ENCODE peak calls at places on chromosomes 7 and 10, in ten cellular contexts. K is aorta, E is mesendoderm, H is heart left ventricle, S is A673, V is uterus, R is trophoblast cell, J is NT2/D1, F is upper lobe of right lung, G is fibroblast of lung. O is an unnamed sample.

GRCh38 chr10:124744047-124744687 is at the start of gene FAM53B:
- DNase-seq in K (peak; percentile 90), E (peak; percentile 83), H (peak; percentile 88), S (peak; percentile 93), V (peak; percentile 82), R (peak; percentile 70), J (no peak), F (peak; percentile 93), G (peak; percentile 78), O (peak; percentile 86)

GRCh38 chr10:103847909-103848468 is 7.4 kb downstream of the SH3PXD2A start:
- DNase-seq in K (no peak), E (peak; percentile 74), H (no peak), S (no peak), V (no peak), R (no peak), J (no peak), F (no peak), G (no peak), O (no peak)

GRCh38 chr7:115183431-115184057 is 261.6 kb downstream of the MDFIC start:
- DNase-seq in K (no peak), E (peak; percentile 25), H (no peak), S (peak; percentile 43), V (no peak), R (no peak), J (no peak), F (no peak), G (no peak), O (no peak)

GRCh38 chr7:108771853-108772252 is 202.2 kb downstream of the DNAJB9 start:
- DNase-seq in K (no peak), E (no peak), H (no peak), S (peak; percentile 86), V (no peak), R (no peak), J (no peak), F (no peak), G (no peak), O (no peak)

GRCh38 chr10:22245567-22245966 is 27.8 kb upstream of the EBLN1 start:
- DNase-seq in K (no peak), E (peak; percentile 84), H (no peak), S (no peak), V (no peak), R (no peak), J (no peak), F (no peak), G (no peak), O (no peak)

GRCh38 chr7:49488573-49488972 is 284.9 kb upstream of the VWC2 start:
- DNase-seq in K (no peak), E (peak; percentile 86), H (no peak), S (no peak), V (no peak), R (no peak), J (no peak), F (no peak), G (no peak), O (no peak)

GRCh38 chr10:44775402-44775741 is 135.8 kb upstream of the TMEM72 start:
- DNase-seq in K (no peak), E (no peak), H (no peak), S (no peak), V (no peak), R (no peak), J (no peak), F (no peak), G (no peak), O (no peak)

GRCh38 chr7:44313016-44313415 is 12.4 kb downstream of the CAMK2B start:
- DNase-seq in K (no peak), E (no peak), H (no peak), S (no peak), V (no peak), R (no peak), J (no peak), F (no peak), G (no peak), O (no peak)

GRCh38 chr7:106770191-106770590 is 94.9 kb upstream of the PIK3CG start:
- DNase-seq in K (no peak), E (peak; percentile 73), H (no peak), S (no peak), V (no peak), R (peak; percentile 79), J (no peak), F (no peak), G (peak; percentile 76), O (no peak)

GRCh38 chr7:106767498-106768323 is 97.4 kb upstream of the PIK3CG start:
- DNase-seq in K (no peak), E (no peak), H (no peak), S (no peak), V (no peak), R (no peak), J (no peak), F (no peak), G (peak; percentile 89), O (peak; percentile 7)

GRCh38 chr7:106767073-106767472 is 98.0 kb upstream of the PIK3CG start:
- DNase-seq in K (no peak), E (no peak), H (no peak), S (no peak), V (no peak), R (no peak), J (no peak), F (no peak), G (peak; percentile 28), O (no peak)

GRCh38 chr7:106766551-106766950 is 98.5 kb upstream of the PIK3CG start:
- DNase-seq in K (no peak), E (no peak), H (no peak), S (no peak), V (no peak), R (no peak), J (no peak), F (no peak), G (no peak), O (no peak)

GRCh38 chr7:106768324-106768751 is 96.7 kb upstream of the PIK3CG start:
- DNase-seq in K (no peak), E (peak; percentile 14), H (no peak), S (no peak), V (no peak), R (no peak), J (no peak), F (no peak), G (no peak), O (peak; percentile 51)
- H3K4me3 ChIP-seq in K (no peak overlapping the region), E (no peak overlapping the region), H (no peak overlapping the region), S (no peak overlapping the region), V (no peak overlapping the region), R (no peak overlapping the region), J (no peak overlapping the region), F (peak overlapping the region; percentile 22), G (peak overlapping the region; percentile 30), O (no peak overlapping the region)

DNA sequence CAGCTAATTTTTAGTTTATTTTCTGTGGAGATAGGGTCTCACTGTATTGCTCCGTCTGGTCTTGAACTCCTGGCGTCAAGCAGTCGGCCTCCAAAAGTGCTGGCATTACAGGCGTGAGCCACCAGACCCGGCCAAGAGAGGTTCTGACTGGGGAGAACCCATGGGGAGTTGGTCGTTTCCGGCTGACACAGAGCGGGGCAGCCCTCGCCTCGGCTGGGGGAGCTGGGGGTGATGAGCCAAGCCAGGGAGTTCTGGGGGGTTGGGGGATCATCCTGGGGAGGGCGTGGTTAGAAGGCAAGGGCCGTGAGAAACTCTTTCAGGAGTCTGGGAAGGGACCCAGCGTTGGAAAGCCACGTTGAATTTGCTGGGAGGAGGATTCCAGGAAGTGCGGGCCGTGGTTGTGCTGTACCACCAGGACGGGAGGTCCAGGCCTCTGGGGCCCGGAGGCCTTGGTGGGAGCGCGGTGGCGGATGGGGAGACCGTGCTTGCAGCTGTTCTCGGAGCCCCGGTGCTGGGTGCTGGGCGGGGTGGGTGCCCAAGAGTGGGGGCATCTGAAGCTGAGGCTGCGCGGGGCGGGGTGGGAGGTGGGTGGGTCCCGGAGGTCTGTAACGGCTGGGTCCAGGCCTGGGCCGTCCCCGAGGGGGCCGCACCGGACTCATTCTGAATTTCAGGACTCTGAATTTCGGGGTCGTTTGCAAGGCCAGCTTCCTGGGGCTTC is 8.4 kb upstream of the ZNF853 start:
- DNase-seq in K (no peak), E (no peak), H (no peak), S (no peak), V (no peak), R (no peak), J (no peak), F (peak; percentile 63), G (no peak), O (no peak)
- H3K36me3 ChIP-seq in K (no peaks in the 10 kb centered on the region), E (peaks cover 3% of the 10 kb centered on the region), H (peaks cover 57% of the 10 kb centered on the region), S (peaks cover 14% of the 10 kb centered on the region), V (no peaks in the 10 kb centered on the region), R (peaks cover 19% of the 10 kb centered on the region), J (peaks cover 43% of the 10 kb centered on the region), F (peaks cover 50% of the 10 kb centered on the region), G (peaks cover 2% of the 10 kb centered on the region), O (peaks cover 10% of the 10 kb centered on the region)

DNA sequence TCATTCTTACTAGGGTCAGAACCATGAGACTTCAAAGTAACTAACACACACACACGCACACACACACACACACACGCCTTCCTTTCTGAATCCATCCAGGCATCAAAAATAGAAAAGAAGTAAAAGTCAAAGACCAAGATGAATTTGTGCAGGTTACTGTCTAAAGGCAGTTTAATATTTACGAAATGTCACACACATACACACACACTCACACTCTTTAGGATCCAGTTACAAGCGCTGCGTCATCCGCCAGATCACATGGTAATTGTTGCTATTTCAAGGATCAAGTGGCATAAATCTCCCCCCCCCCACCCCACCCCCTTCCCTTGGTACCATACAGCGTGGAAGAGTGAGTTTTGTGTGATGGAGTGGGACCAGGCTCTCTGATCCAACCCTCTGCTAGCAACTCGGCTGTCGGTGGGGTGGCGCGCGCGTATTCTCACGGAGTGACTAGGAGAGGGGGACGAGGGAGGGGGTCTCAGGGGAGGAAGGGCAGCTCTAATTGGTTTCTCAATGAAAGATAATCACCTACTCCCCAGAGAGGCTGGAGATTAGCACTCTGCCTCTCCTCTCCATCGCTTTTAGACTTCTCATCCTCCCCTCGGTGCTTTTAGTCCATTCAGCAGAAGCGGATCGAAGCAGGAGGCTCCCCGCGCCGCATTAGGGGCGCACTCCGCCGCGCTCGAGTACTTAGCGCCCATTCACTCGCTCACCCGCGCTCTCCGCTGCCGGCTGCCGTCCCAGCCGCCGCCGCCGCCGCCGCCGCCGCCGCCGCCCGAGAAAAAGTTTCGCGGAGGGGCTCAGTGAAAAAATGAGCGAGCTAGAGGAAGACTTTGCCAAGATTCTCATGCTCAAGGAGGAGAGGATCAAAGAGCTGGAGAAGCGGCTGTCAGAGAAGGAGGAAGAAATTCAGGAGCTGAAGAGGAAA is 83.5 kb upstream of the PRKG1 start:
- DNase-seq in K (peak; percentile 68), E (peak; percentile 41), H (peak; percentile 62), S (peak; percentile 36), V (peak; percentile 49), R (no peak), J (no peak), F (peak; percentile 66), G (peak; percentile 97), O (no peak)
- H3K27me3 ChIP-seq in K (no peaks in the 10 kb centered on the region), E (peaks cover 7% of the 10 kb centered on the region), H (no peaks in the 10 kb centered on the region), S (peaks cover 83% of the 10 kb centered on the region), V (no peaks in the 10 kb centered on the region), R (peaks cover 20% of the 10 kb centered on the region), J (peaks cover 33% of the 10 kb centered on the region), F (no peaks in the 10 kb centered on the region), G (no peaks in the 10 kb centered on the region), O (no peaks in the 10 kb centered on the region)

DNA sequence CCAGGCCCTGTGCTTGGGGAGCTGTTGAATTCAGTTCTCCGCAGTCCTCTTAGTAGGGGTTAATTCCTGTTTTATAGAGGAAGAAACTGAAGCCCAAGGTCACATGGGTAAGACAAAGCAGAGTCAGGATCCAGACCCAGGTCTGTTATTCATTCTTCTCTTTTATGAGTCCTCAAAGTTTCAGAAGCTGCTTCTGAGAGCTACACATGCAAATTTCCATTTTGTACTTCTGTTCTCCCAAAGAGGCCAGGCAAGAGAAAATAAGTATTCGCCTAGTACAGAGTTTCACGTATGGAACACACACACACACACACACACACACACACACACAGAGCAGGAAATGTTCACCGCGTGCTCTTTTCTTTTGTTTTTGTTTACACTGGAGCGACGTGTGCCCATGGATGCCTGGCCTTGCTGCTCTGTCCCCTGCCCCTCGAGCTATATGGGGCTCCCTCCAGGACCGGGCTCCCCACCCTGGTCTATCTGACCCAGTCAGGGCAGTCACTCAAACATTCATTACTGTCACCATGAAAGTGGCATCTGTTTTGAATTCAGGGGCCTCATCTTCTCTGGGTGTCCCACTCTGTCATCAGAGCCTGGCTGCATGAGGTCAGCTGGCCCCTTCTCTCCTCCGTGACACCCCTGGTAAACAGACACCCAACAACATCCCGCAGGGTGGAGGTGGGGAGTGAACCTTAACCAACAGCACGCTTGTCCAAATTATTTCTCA is 84.4 kb downstream of the TNS3 start:
- DNase-seq in K (no peak), E (no peak), H (no peak), S (no peak), V (no peak), R (no peak), J (no peak), F (no peak), G (peak; percentile 35), O (peak; percentile 60)
- H3K4me3 ChIP-seq in K (no peak overlapping the region), E (no peak overlapping the region), H (no peak overlapping the region), S (no peak overlapping the region), V (no peak overlapping the region), R (no peak overlapping the region), J (no peak overlapping the region), F (no peak overlapping the region), G (no peak overlapping the region), O (no peak overlapping the region)